ENCODE peak calls at places on chromosomes 3 and 15, in five cellular contexts. Z is endothelial cell of umbilical vein, V is GM23248, K is PC-9, D is astrocyte. I is an unnamed sample.

GRCh38 chr3:197508511-197508910 is 47.3 kb downstream of the BDH1 start:
- DNase-seq in Z (no peak), V (no peak), K (no peak), D (no peak), I (no peak)

GRCh38 chr3:8742921-8743605 is 9.5 kb downstream of the CAV3 start:
- DNase-seq in Z (no peak), V (peak; percentile 85), K (no peak), D (no peak), I (no peak)

GRCh38 chr15:74390552-74391288 is 23.3 kb upstream of the CYP11A1 start:
- DNase-seq in Z (no peak), V (no peak), K (no peak), D (no peak), I (no peak)

GRCh38 chr3:39413691-39414420 is 7.3 kb downstream of the RPSA start:
- DNase-seq in Z (no peak), V (peak; percentile 23), K (no peak), D (no peak), I (no peak)

GRCh38 chr3:90010341-90010740 is 902.9 kb downstream of the EPHA3 start:
- DNase-seq in Z (no peak), V (peak; percentile 57), K (peak; percentile 65), D (peak; percentile 79), I (no peak)

GRCh38 chr3:171058058-171058457 is 31.5 kb upstream of the SLC2A2 start:
- DNase-seq in Z (no peak), V (peak; percentile 82), K (no peak), D (peak; percentile 79), I (no peak)

GRCh38 chr3:37251993-37252392 is 77.6 kb upstream of the LRRFIP2 start:
- DNase-seq in Z (no peak), V (no peak), K (no peak), D (no peak), I (no peak)

GRCh38 chr3:13189639-13190375 is 116.6 kb upstream of the IQSEC1 start:
- DNase-seq in Z (no peak), V (peak; percentile 55), K (no peak), D (peak; percentile 11), I (peak; percentile 90)

GRCh38 chr3:136659253-136659652 is 92.9 kb downstream of the STAG1 start:
- DNase-seq in Z (peak; percentile 27), V (peak; percentile 80), K (no peak), D (peak; percentile 94), I (no peak)

GRCh38 chr3:160852856-160853255 is 96.8 kb downstream of the PPM1L start:
- DNase-seq in Z (no peak), V (no peak), K (no peak), D (no peak), I (no peak)

GRCh38 chr3:33377931-33378330 is 62.3 kb downstream of the UBP1 start:
- DNase-seq in Z (no peak), V (peak; percentile 92), K (no peak), D (peak; percentile 53), I (no peak)

GRCh38 chr15:73926191-73927002 is at the start of gene LOXL1:
- DNase-seq in Z (peak; percentile 56), V (peak; percentile 98), K (peak; percentile 48), D (peak; percentile 89), I (peak; percentile 23)

GRCh38 chr3:108985844-108986243 is 32.2 kb upstream of the GUCA1C start:
- DNase-seq in Z (no peak), V (no peak), K (no peak), D (no peak), I (no peak)

GRCh38 chr3:168248383-168249047 is 152.8 kb upstream of the GOLIM4 start:
- DNase-seq in Z (peak; percentile 16), V (peak; percentile 68), K (no peak), D (peak; percentile 56), I (no peak)

GRCh38 chr15:74451861-74452835 is 8.8 kb downstream of the UBL7 start:
- DNase-seq in Z (no peak), V (no peak), K (no peak), D (no peak), I (no peak)

GRCh38 chr15:56805466-56806146 is 72.3 kb upstream of the ZNF280D start:
- DNase-seq in Z (peak; percentile 90), V (peak; percentile 95), K (peak; percentile 61), D (peak; percentile 91), I (no peak)

GRCh38 chr3:136994772-136995516 is 37.2 kb downstream of the IL20RB start:
- DNase-seq in Z (peak; percentile 98), V (peak; percentile 93), K (peak; percentile 79), D (peak; percentile 69), I (no peak)

GRCh38 chr15:92922405-92923002 is 22.4 kb downstream of the CHD2 start:
- DNase-seq in Z (no peak), V (no peak), K (no peak), D (no peak), I (no peak)

GRCh38 chr15:92930776-92931175 is 30.7 kb downstream of the CHD2 start:
- DNase-seq in Z (no peak), V (peak; percentile 91), K (peak; percentile 65), D (peak; percentile 95), I (no peak)

GRCh38 chr15:85757073-85757938 is 37.4 kb downstream of the KLHL25 start:
- DNase-seq in Z (no peak), V (no peak), K (no peak), D (no peak), I (no peak)

GRCh38 chr15:37931321-37931720 is 3.1 kb upstream of the TMCO5A start:
- DNase-seq in Z (no peak), V (no peak), K (no peak), D (peak; percentile 3), I (no peak)

GRCh38 chr15:58331903-58332675 is 99.7 kb upstream of the LIPC start:
- DNase-seq in Z (peak; percentile 93), V (peak; percentile 98), K (peak; percentile 96), D (peak; percentile 100), I (peak; percentile 92)

GRCh38 chr3:135240426-135240825 is 445.4 kb downstream of the EPHB1 start:
- DNase-seq in Z (no peak), V (no peak), K (no peak), D (no peak), I (no peak)

GRCh38 chr15:31228980-31229826 is 97.4 kb upstream of the KLF13 start:
- DNase-seq in Z (no peak), V (peak; percentile 22), K (no peak), D (no peak), I (peak; percentile 58)

GRCh38 chr3:15693340-15693739 is 91.8 kb downstream of the BTD start:
- DNase-seq in Z (no peak), V (peak; percentile 47), K (no peak), D (peak; percentile 12), I (no peak)

GRCh38 chr15:51759557-51760070 is 8.2 kb downstream of the TMOD2 start:
- DNase-seq in Z (no peak), V (peak; percentile 95), K (no peak), D (peak; percentile 93), I (peak; percentile 6)

GRCh38 chr3:186942168-186942567 is 11.8 kb downstream of the ST6GAL1 start:
- DNase-seq in Z (no peak), V (no peak), K (no peak), D (no peak), I (no peak)

GRCh38 chr3:124928333-124929202 is 6.0 kb downstream of the MUC13 start:
- DNase-seq in Z (peak; percentile 74), V (peak; percentile 76), K (peak; percentile 39), D (peak; percentile 44), I (peak; percentile 57)

GRCh38 chr3:98906230-98906629 is 4.7 kb upstream of the DCBLD2 start:
- DNase-seq in Z (no peak), V (peak; percentile 89), K (no peak), D (peak; percentile 96), I (no peak)

GRCh38 chr3:36650271-36650671 is 114.1 kb downstream of the DCLK3 start:
- DNase-seq in Z (no peak), V (peak; percentile 56), K (no peak), D (peak; percentile 80), I (no peak)

GRCh38 chr3:65641041-65641440 is 397.7 kb downstream of the MAGI1 start:
- DNase-seq in Z (no peak), V (no peak), K (no peak), D (no peak), I (no peak)

GRCh38 chr3:112134335-112135124 is 1.5 kb upstream of the GCSAM start:
- DNase-seq in Z (no peak), V (no peak), K (peak; percentile 67), D (peak; percentile 10), I (no peak)

GRCh38 chr3:168812234-168812633 is 716.5 kb upstream of the GOLIM4 start:
- DNase-seq in Z (no peak), V (no peak), K (peak; percentile 31), D (no peak), I (no peak)

GRCh38 chr15:78108300-78109084 is 16.1 kb downstream of the SH2D7 start:
- DNase-seq in Z (peak; percentile 82), V (peak; percentile 94), K (peak; percentile 69), D (peak; percentile 62), I (peak; percentile 85)
- TF ChIP-seq EZH2 in Z (no peak), V (no peak), K (no peak), D (no peak), I (no peak)

GRCh38 chr3:147410518-147411234 is 1.5 kb downstream of the ZIC1 start:
- DNase-seq in Z (no peak), V (peak; percentile 95), K (no peak), D (peak; percentile 61), I (no peak)
- TF ChIP-seq EZH2 in Z (peak; percentile 73), V (no peak), K (no peak), D (peak; percentile 93), I (no peak)

GRCh38 chr15:40281057-40281850 is 1.6 kb downstream of the ANKRD63 start:
- DNase-seq in Z (no peak), V (no peak), K (no peak), D (no peak), I (no peak)

GRCh38 chr15:40279437-40280141 is 3.3 kb downstream of the ANKRD63 start:
- DNase-seq in Z (peak; percentile 54), V (peak; percentile 73), K (peak; percentile 42), D (no peak), I (peak; percentile 29)

GRCh38 chr15:40278026-40278425 is 4.8 kb downstream of the ANKRD63 start:
- DNase-seq in Z (no peak), V (no peak), K (no peak), D (no peak), I (no peak)

GRCh38 chr15:40282144-40282869 is 557 bp downstream of the ANKRD63 start:
- DNase-seq in Z (peak; percentile 31), V (peak; percentile 48), K (no peak), D (no peak), I (peak; percentile 30)

DNA sequence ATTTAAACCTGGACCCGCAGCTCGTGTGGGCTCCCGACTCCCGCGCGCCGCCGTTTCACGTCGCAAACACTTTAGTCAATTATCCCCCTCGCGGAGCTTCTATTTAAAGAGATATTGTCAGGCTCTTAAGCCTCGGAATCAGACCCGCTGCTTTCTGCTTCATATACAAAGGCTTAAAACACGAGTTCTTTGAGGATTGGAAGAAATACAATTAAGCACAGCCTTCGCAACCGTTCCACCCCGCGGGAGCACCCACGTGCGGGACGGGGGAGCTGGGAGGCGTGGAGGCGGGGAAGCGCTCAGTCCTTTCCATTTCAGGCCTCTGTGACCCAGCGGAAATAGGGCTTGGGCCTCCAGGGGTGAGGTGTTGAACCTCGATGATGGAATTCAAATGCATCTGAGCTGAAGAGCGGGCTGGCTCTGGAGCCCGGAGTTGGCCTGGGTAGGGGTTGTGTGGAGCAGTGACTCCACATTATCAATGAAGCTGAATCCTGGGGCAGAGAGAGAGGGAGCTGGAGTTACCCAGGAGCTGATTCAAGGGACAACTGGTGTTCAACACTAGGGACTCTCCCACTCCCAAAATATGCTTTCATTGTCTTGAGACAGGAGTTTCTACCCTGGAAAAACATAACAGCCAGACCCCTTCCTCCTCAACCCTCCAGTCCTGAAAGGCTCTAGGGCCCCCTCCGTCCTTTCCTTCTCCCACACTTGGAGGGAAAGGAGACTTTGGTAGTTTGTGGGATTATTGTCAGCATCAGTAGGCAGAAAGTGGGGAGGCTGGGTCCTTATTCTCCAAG is 2.4 kb downstream of the ANKRD63 start:
- DNase-seq in Z (no peak), V (no peak), K (no peak), D (no peak), I (no peak)
- TF ChIP-seq EZH2 in Z (no peak), V (no peak), K (no peak), D (no peak), I (no peak)

GRCh38 chr3:45145681-45146614 is at the start of gene CDCP1:
- DNase-seq in Z (no peak), V (peak; percentile 40), K (peak; percentile 43), D (no peak), I (no peak)
- TF ChIP-seq EZH2 in Z (peak; percentile 92), V (no peak), K (no peak), D (no peak), I (peak; percentile 47)

I was measured in HepG2.